ENCODE peak calls at places on chromosomes 6 and 20, in eight cellular contexts. W is kidney epithelial cell, N is colonic mucosa, B is hepatocyte, Q is glutamatergic neuron, R is bronchial epithelial cell, V is heart right ventricle, M is cardiac fibroblast. F is an unnamed sample.

GRCh38 chr6:87914637-87915395 is 132.8 kb upstream of the SPACA1 start:
- DNase-seq in M (peak), N (no peak), B (no peak), Q (no peak), V (no peak), R (peak), W (no peak), F (peak)

GRCh38 chr6:5208039-5208438 is 52.7 kb downstream of the LYRM4 start:
- DNase-seq in W (no peak), Q (no peak), R (no peak), N (no peak), V (no peak), M (peak), B (no peak), F (peak)

GRCh38 chr20:62485062-62485700 is 9.4 kb upstream of the GATA5 start:
- DNase-seq in W (peak), R (no peak), V (no peak), M (peak), B (peak), N (no peak), Q (no peak), F (no peak)

GRCh38 chr6:86031713-86032112 is 389.0 kb upstream of the SYNCRIP start:
- DNase-seq in B (no peak), W (no peak), R (no peak), Q (no peak), N (no peak), V (no peak), M (no peak), F (no peak)

GRCh38 chr20:47088339-47088738 is 193.7 kb downstream of the EYA2 start:
- DNase-seq in B (peak), M (no peak), W (no peak), R (no peak), V (no peak), Q (no peak), N (peak), F (no peak)

GRCh38 chr6:33704215-33704817 is 7.2 kb downstream of the UQCC2 start:
- DNase-seq in B (no peak), R (no peak), Q (no peak), W (no peak), N (no peak), M (no peak), V (no peak), F (no peak)

GRCh38 chr6:24283043-24283985 is 74.5 kb downstream of the DCDC2 start:
- DNase-seq in V (peak), R (peak), M (peak), B (peak), Q (peak), N (peak), W (peak), F (peak)

GRCh38 chr6:1527098-1527497 is 82.6 kb upstream of the FOXC1 start:
- DNase-seq in Q (peak), M (peak), W (peak), B (peak), R (peak), N (peak), V (peak), F (peak)

GRCh38 chr20:42432485-42432884 is 757.2 kb downstream of the PTPRT start:
- DNase-seq in B (no peak), M (no peak), V (no peak), W (no peak), R (no peak), Q (no peak), N (no peak), F (no peak)

GRCh38 chr20:42430525-42431046 is 759.1 kb downstream of the PTPRT start:
- DNase-seq in N (no peak), M (no peak), B (no peak), R (no peak), Q (no peak), W (no peak), V (no peak), F (no peak)

GRCh38 chr20:42435230-42435629 is 754.5 kb downstream of the PTPRT start:
- DNase-seq in R (no peak), M (no peak), V (no peak), B (no peak), N (no peak), Q (no peak), W (no peak), F (no peak)

GRCh38 chr20:42432931-42433330 is 756.8 kb downstream of the PTPRT start:
- DNase-seq in W (no peak), N (no peak), R (no peak), V (no peak), M (no peak), Q (no peak), B (peak), F (no peak)

GRCh38 chr20:42430059-42430458 is 759.6 kb downstream of the PTPRT start:
- DNase-seq in R (no peak), Q (no peak), V (peak), W (no peak), B (no peak), N (no peak), M (no peak), F (no peak)
- TF ChIP-seq CTCF in R (no peak), Q (no peak), V (no peak), W (no peak), B (no peak), N (no peak), M (no peak), F (no peak)

DNA sequence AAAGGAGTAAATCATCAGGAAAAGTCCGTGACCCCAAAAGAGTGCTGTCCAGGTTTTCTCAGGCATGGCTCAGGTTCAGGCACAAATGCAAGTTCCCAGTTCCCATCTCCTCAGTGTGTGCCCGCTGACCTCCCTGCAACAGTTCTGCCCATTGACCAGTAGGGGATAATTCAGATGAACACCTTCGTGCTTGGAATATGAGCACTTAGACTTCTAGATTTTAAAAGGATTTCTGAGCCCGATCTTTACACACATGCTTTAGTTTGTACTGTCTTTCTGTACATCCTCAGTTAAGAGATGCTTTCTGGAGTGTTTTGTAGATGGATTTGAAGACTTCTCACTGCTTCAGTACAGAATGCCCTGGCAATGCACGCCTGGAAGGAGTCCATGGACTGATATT is 239.7 kb upstream of the PLCB4 start:
- DNase-seq in V (no peak), R (no peak), B (no peak), Q (no peak), W (no peak), N (no peak), M (no peak), F (peak)
- TF ChIP-seq CTCF in V (no peak), R (no peak), B (no peak), Q (peak), W (peak), N (no peak), M (peak), F (peak)

DNA sequence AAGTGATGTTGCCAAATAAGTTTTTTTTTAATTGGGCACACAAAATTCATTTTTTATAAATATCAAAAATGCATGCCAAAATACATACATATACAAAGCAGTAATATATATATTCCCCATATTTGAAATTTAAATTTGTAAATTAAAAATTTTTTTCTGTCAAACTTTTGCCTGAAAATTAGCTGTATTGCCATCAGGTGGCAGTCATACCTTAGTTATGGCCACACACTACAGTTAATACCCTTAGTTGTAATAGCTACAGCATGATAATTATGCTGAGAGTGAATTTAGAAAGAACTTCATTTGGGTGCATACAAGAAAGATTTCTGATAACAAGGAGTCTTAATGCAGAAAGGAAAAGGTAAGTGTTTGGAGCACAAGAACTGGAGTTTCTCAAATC is 46.2 kb upstream of the SDHAF4 start:
- DNase-seq in B (peak), V (no peak), N (no peak), R (peak), M (peak), W (no peak), Q (no peak), F (peak)
- TF ChIP-seq CTCF in B (peak), V (peak), N (no peak), R (no peak), M (peak), W (peak), Q (peak), F (peak)

DNA sequence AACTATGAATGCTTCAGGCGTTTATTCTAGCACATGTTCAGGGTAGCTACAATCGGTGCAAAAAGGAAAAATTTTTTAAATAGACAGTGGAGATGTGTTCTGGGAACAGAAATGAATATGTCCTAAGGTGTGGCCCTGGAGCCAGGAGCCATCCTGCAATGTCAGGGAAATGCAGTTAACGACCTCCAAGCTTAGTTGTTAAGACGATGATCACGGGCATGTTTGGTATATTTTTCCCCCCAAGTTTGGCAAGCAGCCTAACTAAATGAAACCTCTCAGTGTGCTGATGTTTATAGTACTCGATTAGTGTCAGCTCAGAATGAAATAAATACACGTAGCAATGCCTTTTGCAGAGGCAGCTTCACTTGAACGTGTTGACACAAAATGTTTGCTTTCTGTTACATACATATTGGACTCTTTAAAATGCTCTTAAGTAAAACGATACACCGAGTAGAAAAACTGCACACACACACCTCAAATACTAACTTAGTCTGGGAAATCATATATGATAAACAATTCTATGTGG is 76.2 kb upstream of the OLIG3 start:
- DNase-seq in W (no peak), Q (no peak), B (no peak), M (no peak), R (no peak), N (no peak), V (no peak), F (no peak)
- TF ChIP-seq CTCF in W (no peak), Q (no peak), B (no peak), M (no peak), R (no peak), N (no peak), V (no peak), F (no peak)

GRCh38 chr6:71288228-71289038 is at the start of gene OGFRL1:
- DNase-seq in M (peak), Q (peak), B (peak), V (peak), W (peak), R (peak), N (peak), F (peak)
- TF ChIP-seq CTCF in M (no peak), Q (no peak), B (no peak), V (no peak), W (no peak), R (no peak), N (no peak), F (no peak)

GRCh38 chr6:170003027-170003426 is 251.6 kb downstream of the ERMARD start:
- DNase-seq in W (no peak), B (no peak), M (no peak), R (no peak), Q (no peak), V (no peak), N (no peak), F (no peak)
- TF ChIP-seq CTCF in W (no peak), B (no peak), M (no peak), R (no peak), Q (no peak), V (no peak), N (no peak), F (no peak)

GRCh38 chr6:96621983-96622382 is 59.1 kb downstream of the FHL5 start:
- DNase-seq in M (no peak), R (no peak), Q (no peak), B (no peak), W (no peak), V (no peak), N (no peak), F (no peak)

GRCh38 chr6:96624957-96625356 is 62.0 kb downstream of the FHL5 start:
- DNase-seq in R (no peak), B (no peak), W (no peak), M (no peak), Q (no peak), N (no peak), V (no peak), F (no peak)

GRCh38 chr6:96626749-96627353 is 63.9 kb downstream of the FHL5 start:
- DNase-seq in N (no peak), B (peak), R (peak), M (peak), Q (no peak), V (no peak), W (no peak), F (peak)

DNA sequence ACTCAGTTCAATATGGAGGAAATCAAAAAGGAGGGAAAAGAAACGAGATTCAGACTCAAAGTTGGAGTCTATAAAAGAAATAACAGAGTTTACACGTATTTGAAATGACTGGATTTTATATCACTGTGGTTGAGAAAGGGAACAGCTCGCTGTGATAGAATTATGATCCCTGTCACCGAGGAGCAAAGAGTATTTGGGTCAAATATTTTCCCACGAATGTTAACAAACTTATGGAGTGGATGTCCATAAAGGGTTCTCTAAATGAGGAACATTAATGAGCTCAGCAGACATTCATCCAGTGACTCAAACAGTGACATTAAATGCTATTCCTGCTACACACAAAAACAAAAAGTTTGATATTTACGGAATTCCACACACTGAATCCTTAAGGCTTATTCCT is 57.9 kb downstream of the FHL5 start:
- DNase-seq in B (no peak), Q (no peak), M (no peak), N (no peak), V (no peak), W (no peak), R (no peak), F (no peak)
- TF ChIP-seq CTCF in B (no peak), Q (no peak), M (no peak), N (no peak), V (no peak), W (no peak), R (no peak), F (no peak)

DNA sequence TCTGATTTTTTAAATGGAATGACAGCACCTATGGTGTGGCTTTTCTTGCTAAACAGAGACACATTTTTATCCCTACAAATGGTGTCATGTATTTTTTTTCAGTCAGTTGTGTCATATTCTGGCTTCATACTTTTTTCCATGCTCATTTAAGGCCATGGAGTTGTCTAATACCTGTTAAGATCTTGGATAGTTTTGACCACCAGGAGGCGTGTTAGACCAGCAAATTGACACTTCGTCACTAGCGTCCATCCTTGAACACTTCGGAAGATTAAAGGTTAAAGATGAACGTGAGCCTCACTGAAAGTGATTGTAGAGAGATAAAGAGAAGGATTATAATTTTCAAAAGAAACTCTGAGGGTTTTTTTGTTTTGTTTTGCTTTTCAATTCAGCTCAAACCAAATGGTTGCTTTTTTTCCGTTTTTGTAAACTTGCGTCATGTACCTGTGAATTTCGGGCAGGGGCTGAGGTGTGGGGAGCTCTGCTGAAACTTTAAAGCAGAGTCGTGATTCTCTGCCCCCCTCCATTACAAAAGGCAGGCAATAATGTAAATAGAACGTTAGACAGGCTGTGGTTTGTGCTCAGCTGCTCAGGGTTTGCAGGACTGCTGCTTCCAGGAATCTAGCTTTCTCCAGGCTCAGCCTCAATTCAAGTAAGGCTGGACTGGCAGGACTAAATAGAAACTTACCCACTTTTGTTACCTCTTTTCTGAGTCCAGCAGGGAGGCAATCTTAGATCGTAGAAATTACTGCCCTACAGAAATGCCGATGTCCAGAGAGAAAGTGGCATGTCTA is 245.1 kb downstream of the FOXA2 start:
- DNase-seq in B (peak), R (peak), M (peak), W (peak), V (no peak), Q (no peak), N (peak), F (peak)
- TF ChIP-seq CTCF in B (peak), R (peak), M (peak), W (peak), V (peak), Q (peak), N (peak), F (peak)

F was measured in fibroblast of mammary gland.